ENCODE peak calls at places on chromosome 18, in eight cellular contexts. E is NCI-H146, S is germinal center, F is HEK293T, Z is DND-41, I is Peyer's patch, Y is HCEC 1CT, X is IMR-90. W is an unnamed sample.

GRCh38 chr18:13110559-13110958 is 108.0 kb upstream of the LDLRAD4 start:
- DNase-seq in E (no peak), S (no peak), F (no peak), Z (no peak), I (no peak), Y (no peak), X (no peak), W (no peak)

GRCh38 chr18:24071779-24072178 is 57.2 kb downstream of the TTC39C start:
- DNase-seq in E (peak; percentile 62), S (no peak), F (no peak), Z (no peak), I (no peak), Y (no peak), X (no peak), W (no peak)

GRCh38 chr18:2847341-2848144 is 737 bp downstream of the EMILIN2 start:
- DNase-seq in E (no peak), S (peak; percentile 49), F (peak; percentile 26), Z (no peak), I (no peak), Y (no peak), X (no peak), W (no peak)

GRCh38 chr18:58496231-58496630 is 132.7 kb downstream of the ALPK2 start:
- DNase-seq in E (no peak), S (no peak), F (no peak), Z (no peak), I (no peak), Y (no peak), X (no peak), W (no peak)

GRCh38 chr18:21053127-21053526 is 58.5 kb downstream of the ROCK1 start:
- DNase-seq in E (no peak), S (no peak), F (no peak), Z (no peak), I (no peak), Y (peak; percentile 93), X (peak; percentile 90), W (peak; percentile 14)

GRCh38 chr18:45617284-45617683 is 2.0 kb downstream of the SLC14A2 start:
- DNase-seq in E (no peak), S (no peak), F (no peak), Z (no peak), I (peak; percentile 91), Y (peak; percentile 76), X (peak; percentile 81), W (peak; percentile 49)

GRCh38 chr18:495452-495851 is 5.0 kb downstream of the COLEC12 start:
- DNase-seq in E (no peak), S (no peak), F (no peak), Z (no peak), I (no peak), Y (no peak), X (no peak), W (no peak)

GRCh38 chr18:26729439-26729838 is 136.1 kb downstream of the AQP4 start:
- DNase-seq in E (no peak), S (no peak), F (no peak), Z (no peak), I (no peak), Y (no peak), X (no peak), W (no peak)

GRCh38 chr18:26741041-26741440 is 124.5 kb downstream of the AQP4 start:
- DNase-seq in E (no peak), S (no peak), F (no peak), Z (no peak), I (no peak), Y (no peak), X (no peak), W (no peak)

GRCh38 chr18:74115046-74115445 is 32.6 kb downstream of the FBXO15 start:
- DNase-seq in E (no peak), S (no peak), F (no peak), Z (no peak), I (no peak), Y (peak; percentile 27), X (peak; percentile 88), W (no peak)

GRCh38 chr18:56517761-56518160 is 120.6 kb downstream of the TXNL1 start:
- DNase-seq in E (no peak), S (no peak), F (no peak), Z (no peak), I (no peak), Y (no peak), X (no peak), W (no peak)

GRCh38 chr18:45384137-45384998 is 230.9 kb upstream of the SLC14A2 start:
- DNase-seq in E (peak; percentile 80), S (peak; percentile 65), F (peak; percentile 30), Z (peak; percentile 58), I (peak; percentile 60), Y (no peak), X (peak; percentile 35), W (peak; percentile 41)

GRCh38 chr18:77069482-77069881 is 63.1 kb downstream of the MBP start:
- DNase-seq in E (no peak), S (no peak), F (no peak), Z (no peak), I (no peak), Y (no peak), X (no peak), W (no peak)

GRCh38 chr18:30132959-30133358 is 909.6 kb downstream of the DSC3 start:
- DNase-seq in E (no peak), S (no peak), F (no peak), Z (no peak), I (no peak), Y (peak; percentile 13), X (no peak), W (no peak)

GRCh38 chr18:26813043-26813442 is 52.5 kb downstream of the AQP4 start:
- DNase-seq in E (peak; percentile 95), S (no peak), F (peak; percentile 65), Z (peak; percentile 56), I (no peak), Y (no peak), X (no peak), W (no peak)

GRCh38 chr18:49241852-49242251 is 218.6 kb downstream of the DYM start:
- DNase-seq in E (no peak), S (no peak), F (no peak), Z (no peak), I (no peak), Y (peak; percentile 51), X (peak; percentile 80), W (no peak)

GRCh38 chr18:57738078-57738477 is 65.0 kb downstream of the ATP8B1 start:
- DNase-seq in E (no peak), S (no peak), F (no peak), Z (no peak), I (no peak), Y (peak; percentile 33), X (no peak), W (no peak)

GRCh38 chr18:8107426-8107825 is 501.8 kb upstream of the RAB12 start:
- DNase-seq in E (no peak), S (no peak), F (no peak), Z (no peak), I (no peak), Y (no peak), X (no peak), W (no peak)

GRCh38 chr18:13239557-13239956 is 21.0 kb downstream of the LDLRAD4 start:
- DNase-seq in E (no peak), S (no peak), F (no peak), Z (no peak), I (no peak), Y (no peak), X (no peak), W (no peak)

GRCh38 chr18:1917141-1917540 is 654.2 kb downstream of the METTL4 start:
- DNase-seq in E (no peak), S (no peak), F (no peak), Z (no peak), I (no peak), Y (no peak), X (no peak), W (no peak)

GRCh38 chr18:72866572-72866900 is 1.3 kb downstream of the NETO1 start:
- DNase-seq in E (no peak), S (no peak), F (no peak), Z (no peak), I (no peak), Y (no peak), X (no peak), W (no peak)

GRCh38 chr18:48163184-48164095 is 233.0 kb upstream of the SMAD2 start:
- DNase-seq in E (no peak), S (no peak), F (no peak), Z (no peak), I (no peak), Y (no peak), X (no peak), W (no peak)

GRCh38 chr18:38077219-38077618 is 511.6 kb upstream of the CELF4 start:
- DNase-seq in E (no peak), S (no peak), F (no peak), Z (peak; percentile 12), I (no peak), Y (no peak), X (no peak), W (no peak)

GRCh38 chr18:79571221-79572092 is 108.1 kb upstream of the CTDP1 start:
- DNase-seq in E (no peak), S (no peak), F (no peak), Z (no peak), I (peak; percentile 45), Y (no peak), X (no peak), W (no peak)

GRCh38 chr18:57273194-57273593 is 79.2 kb upstream of the ST8SIA3 start:
- DNase-seq in E (no peak), S (no peak), F (no peak), Z (no peak), I (no peak), Y (no peak), X (no peak), W (no peak)

GRCh38 chr18:11391636-11392035 is 217.8 kb upstream of the SLC35G4 start:
- DNase-seq in E (no peak), S (no peak), F (no peak), Z (no peak), I (no peak), Y (peak; percentile 15), X (peak; percentile 37), W (no peak)

GRCh38 chr18:34707670-34708069 is 2.4 kb upstream of the DTNA start:
- DNase-seq in E (peak; percentile 82), S (no peak), F (peak; percentile 62), Z (no peak), I (no peak), Y (peak; percentile 91), X (peak; percentile 92), W (peak; percentile 85)

GRCh38 chr18:72652990-72653593 is 109.0 kb upstream of the CBLN2 start:
- DNase-seq in E (peak; percentile 77), S (no peak), F (peak; percentile 23), Z (peak; percentile 57), I (no peak), Y (no peak), X (no peak), W (no peak)

GRCh38 chr18:8635087-8635486 is 25.9 kb downstream of the RAB12 start:
- DNase-seq in E (no peak), S (no peak), F (no peak), Z (no peak), I (no peak), Y (no peak), X (peak; percentile 56), W (no peak)

GRCh38 chr18:35474884-35475283 is 22.9 kb downstream of the INO80C start:
- DNase-seq in E (no peak), S (no peak), F (no peak), Z (no peak), I (no peak), Y (peak; percentile 27), X (no peak), W (no peak)

GRCh38 chr18:48743046-48743445 is 204.2 kb downstream of the CTIF start:
- DNase-seq in E (no peak), S (no peak), F (no peak), Z (no peak), I (no peak), Y (peak; percentile 44), X (peak; percentile 71), W (no peak)

W was measured in HS-27A.